ENCODE peak calls at places on chromosome 19, in ten cellular contexts. Y is glutamatergic neuron; A is caudate nucleus; L is NCI-H524 treated with DMSO at 0.1 percent for 48 hours; D is neuronal stem cell; M is NCI-H774; O is fibroblast of mammary gland; Q is germinal center; H is HTR-8/SVneo; T is activated naive CD4-positive, alpha-beta T cell. I is an unnamed sample.

GRCh38 chr19:43672061-43672679 is 2.2 kb upstream of the PLAUR start:
- DNase-seq in Y (no peak), A (no peak), L (no peak), D (no peak), M (no peak), O (no peak), Q (no peak), H (no peak), T (no peak), I (no peak)

GRCh38 chr19:6674868-6675305 is 4.9 kb upstream of the TNFSF14 start:
- DNase-seq in Y (no peak), A (no peak), L (no peak), D (peak), M (no peak), O (peak), Q (peak), H (peak), T (peak), I (no peak)

GRCh38 chr19:18439025-18439909 is 1.3 kb upstream of the ISYNA1 start:
- DNase-seq in Y (peak), A (no peak), L (peak), D (no peak), M (no peak), O (peak), Q (no peak), H (no peak), T (no peak), I (no peak)

GRCh38 chr19:33580645-33581037 is 41.1 kb upstream of the CHST8 start:
- DNase-seq in Y (no peak), A (no peak), L (no peak), D (no peak), M (peak), O (no peak), Q (no peak), H (no peak), T (no peak), I (no peak)

GRCh38 chr19:38736036-38736412 is 8.2 kb downstream of the CAPN12 start:
- DNase-seq in Y (peak), A (no peak), L (no peak), D (no peak), M (peak), O (peak), Q (peak), H (peak), T (peak), I (no peak)

GRCh38 chr19:32222594-32222993 is 122.8 kb upstream of the ZNF507 start:
- DNase-seq in Y (no peak), A (no peak), L (no peak), D (no peak), M (no peak), O (no peak), Q (no peak), H (no peak), T (no peak), I (no peak)

GRCh38 chr19:1172353-1173159 is 1.5 kb downstream of the SBNO2 start:
- DNase-seq in Y (no peak), A (no peak), L (no peak), D (no peak), M (no peak), O (peak), Q (no peak), H (no peak), T (no peak), I (no peak)

GRCh38 chr19:934865-935422 is 9.1 kb downstream of the ARID3A start:
- DNase-seq in Y (no peak), A (peak), L (peak), D (no peak), M (peak), O (peak), Q (no peak), H (no peak), T (no peak), I (no peak)

GRCh38 chr19:35459414-35460082 is 11.5 kb downstream of the FFAR2 start:
- DNase-seq in Y (no peak), A (no peak), L (no peak), D (no peak), M (no peak), O (peak), Q (no peak), H (no peak), T (no peak), I (no peak)

GRCh38 chr19:3367572-3368440 is 1.4 kb downstream of the NFIC start:
- DNase-seq in Y (no peak), A (no peak), L (no peak), D (no peak), M (no peak), O (peak), Q (no peak), H (no peak), T (no peak), I (no peak)

GRCh38 chr19:21482863-21483276 is 22.5 kb upstream of the ZNF429 start:
- DNase-seq in Y (peak), A (no peak), L (no peak), D (no peak), M (no peak), O (peak), Q (peak), H (no peak), T (peak), I (no peak)

GRCh38 chr19:39351537-39352037 is 9.4 kb downstream of the SAMD4B start:
- DNase-seq in Y (no peak), A (no peak), L (no peak), D (no peak), M (no peak), O (peak), Q (peak), H (no peak), T (no peak), I (no peak)

GRCh38 chr19:16899566-16900075 is 10.8 kb downstream of the F2RL3 start:
- DNase-seq in Y (peak), A (no peak), L (no peak), D (no peak), M (no peak), O (peak), Q (peak), H (peak), T (no peak), I (no peak)

GRCh38 chr19:3987619-3988371 is 2.5 kb upstream of the EEF2 start:
- DNase-seq in Y (peak), A (peak), L (peak), D (peak), M (peak), O (peak), Q (peak), H (peak), T (peak), I (peak)

GRCh38 chr19:824885-825284 is 2.8 kb upstream of the AZU1 start:
- DNase-seq in Y (no peak), A (no peak), L (no peak), D (no peak), M (no peak), O (no peak), Q (no peak), H (no peak), T (no peak), I (no peak)

GRCh38 chr19:35959040-35959967 is 23.1 kb downstream of the LRFN3 start:
- DNase-seq in Y (peak), A (peak), L (no peak), D (no peak), M (no peak), O (no peak), Q (peak), H (no peak), T (peak), I (no peak)

GRCh38 chr19:38057954-38058690 is 151.1 kb downstream of the SIPA1L3 start:
- DNase-seq in Y (peak), A (no peak), L (peak), D (no peak), M (peak), O (no peak), Q (no peak), H (no peak), T (no peak), I (peak)

GRCh38 chr19:32189956-32190706 is 155.3 kb upstream of the ZNF507 start:
- DNase-seq in Y (no peak), A (no peak), L (no peak), D (no peak), M (no peak), O (no peak), Q (no peak), H (no peak), T (no peak), I (no peak)

GRCh38 chr19:1875646-1876493 is 9.4 kb downstream of the ABHD17A start:
- DNase-seq in Y (peak), A (peak), L (peak), D (peak), M (peak), O (peak), Q (peak), H (peak), T (peak), I (peak)

GRCh38 chr19:46718157-46718933 is 1.4 kb upstream of the PRKD2 start:
- DNase-seq in Y (no peak), A (no peak), L (no peak), D (no peak), M (no peak), O (no peak), Q (peak), H (no peak), T (peak), I (peak)

GRCh38 chr19:43777163-43777700 is 3.5 kb downstream of the KCNN4 start:
- DNase-seq in Y (no peak), A (no peak), L (no peak), D (no peak), M (no peak), O (no peak), Q (peak), H (peak), T (peak), I (no peak)

GRCh38 chr19:5990289-5990797 is 12.4 kb upstream of the RANBP3 start:
- DNase-seq in Y (no peak), A (no peak), L (no peak), D (no peak), M (no peak), O (peak), Q (no peak), H (no peak), T (no peak), I (no peak)

GRCh38 chr19:33245948-33246728 is 20.5 kb upstream of the SLC7A10 start:
- DNase-seq in Y (peak), A (no peak), L (no peak), D (no peak), M (no peak), O (no peak), Q (no peak), H (no peak), T (no peak), I (no peak)

GRCh38 chr19:58450836-58451357 is 525 bp upstream of the ZNF324B start:
- DNase-seq in Y (no peak), A (no peak), L (no peak), D (no peak), M (peak), O (no peak), Q (no peak), H (no peak), T (no peak), I (no peak)

GRCh38 chr19:44718441-44719261 is 19.7 kb downstream of the CEACAM16 start:
- DNase-seq in Y (no peak), A (no peak), L (no peak), D (peak), M (peak), O (peak), Q (no peak), H (peak), T (no peak), I (no peak)

GRCh38 chr19:47848871-47849473 is 10.1 kb upstream of the TPRX2 start:
- DNase-seq in Y (peak), A (no peak), L (peak), D (peak), M (no peak), O (peak), Q (no peak), H (no peak), T (peak), I (no peak)

GRCh38 chr19:55257461-55258411 is 1.1 kb downstream of the PPP6R1 start:
- DNase-seq in Y (peak), A (no peak), L (peak), D (no peak), M (no peak), O (peak), Q (peak), H (no peak), T (no peak), I (no peak)

GRCh38 chr19:4449826-4450075 is 7.8 kb downstream of the UBXN6 start:
- DNase-seq in Y (no peak), A (no peak), L (no peak), D (no peak), M (no peak), O (no peak), Q (no peak), H (no peak), T (no peak), I (no peak)

I was measured in NCI-H510A.